ENCODE peak calls at places on chromosomes 3 and 15, in four cellular contexts. One of them, this sample, is unnamed.
A peak's percentile ranks its signal among the peaks of the same experiment; 100 is the strongest.

GRCh38 chr3:72154391-72155300 is 369.7 kb upstream of the PROK2 start:
- DNase-seq in K562: no peak
- DNase-seq in H1: no peak
- DNase-seq in HepG2: no peak
- DNase-seq in this sample: no peak

GRCh38 chr3:35857004-35857403 is 217.7 kb downstream of the ARPP21 start:
- DNase-seq in H1: no peak
- DNase-seq in K562: no peak
- DNase-seq in HepG2: no peak
- DNase-seq in this sample: no peak

GRCh38 chr3:63961891-63962290 is 49.7 kb upstream of the SCAANT1 start:
- DNase-seq in K562: peak; percentile 48
- DNase-seq in HepG2: peak; percentile 52
- DNase-seq in H1: no peak
- DNase-seq in this sample: peak; percentile 40

GRCh38 chr3:69838217-69838616 is 99.0 kb downstream of the MITF start:
- DNase-seq in HepG2: no peak
- DNase-seq in H1: no peak
- DNase-seq in K562: no peak
- DNase-seq in this sample: no peak

GRCh38 chr15:41790756-41791546 is 16.7 kb downstream of the MAPKBP1 start:
- DNase-seq in K562: no peak
- DNase-seq in HepG2: peak; percentile 28
- DNase-seq in H1: no peak
- DNase-seq in this sample: no peak

GRCh38 chr3:154192225-154192624 is 71.0 kb downstream of the ARHGEF26 start:
- DNase-seq in H1: no peak
- DNase-seq in K562: no peak
- DNase-seq in HepG2: no peak
- DNase-seq in this sample: no peak

GRCh38 chr15:70196314-70197291 is 98.9 kb upstream of the TLE3 start:
- DNase-seq in K562: no peak
- DNase-seq in HepG2: peak; percentile 89
- DNase-seq in H1: peak; percentile 64
- DNase-seq in this sample: no peak

GRCh38 chr15:78177447-78177873 is 28.3 kb downstream of the IDH3A start:
- DNase-seq in H1: peak; percentile 36
- DNase-seq in HepG2: peak; percentile 30
- DNase-seq in K562: peak; percentile 72
- DNase-seq in this sample: peak; percentile 44

GRCh38 chr3:99895706-99896441 is 78.2 kb downstream of the CMSS1 start:
- DNase-seq in K562: no peak
- DNase-seq in HepG2: peak; percentile 82
- DNase-seq in H1: no peak
- DNase-seq in this sample: peak; percentile 48

DNA sequence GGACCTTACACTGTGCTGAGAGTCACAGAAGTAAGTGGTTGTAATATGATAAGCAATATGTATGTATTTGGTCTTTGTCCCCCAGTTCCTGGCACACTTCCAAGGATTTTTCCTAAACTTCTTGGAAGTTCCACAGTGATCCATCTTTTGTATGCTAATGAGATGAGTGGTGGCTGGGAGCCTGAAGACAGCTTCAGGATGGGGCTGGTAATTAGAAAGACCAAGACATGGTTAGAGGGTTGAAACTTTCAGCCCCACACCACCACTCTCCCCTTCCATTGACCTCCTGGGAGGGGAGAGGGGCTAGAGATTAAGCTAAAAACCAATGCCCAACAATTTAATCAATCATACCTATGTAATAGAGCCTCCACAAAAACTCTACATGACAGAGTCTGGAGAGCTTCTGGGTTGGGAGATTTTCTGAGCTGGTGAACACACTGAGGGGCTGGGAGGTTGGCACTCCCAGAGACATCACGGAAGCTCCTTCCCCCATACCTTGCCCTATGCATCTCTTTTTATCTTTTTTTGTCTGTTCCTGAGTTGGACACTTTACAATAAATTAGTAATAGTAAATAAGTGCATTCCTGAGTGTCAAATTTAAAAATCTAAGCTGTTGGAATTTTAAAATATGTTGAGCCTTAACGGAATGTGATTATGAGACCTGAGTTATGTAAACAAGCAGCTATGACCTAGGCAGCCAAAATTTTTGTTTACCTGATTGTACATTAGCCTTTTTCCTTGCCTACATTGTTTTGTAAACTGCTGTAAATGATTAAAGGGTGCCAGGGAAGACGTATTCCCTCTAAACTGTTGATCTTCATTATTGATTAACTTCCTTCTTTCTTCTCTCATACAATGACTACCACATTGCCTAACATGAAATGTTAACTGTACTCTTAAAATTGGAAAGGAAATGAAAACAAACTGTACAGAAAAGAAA is 24.3 kb downstream of the CD200R1L start:
- DNase-seq in K562: no peak
- DNase-seq in H1: no peak
- DNase-seq in HepG2: no peak
- DNase-seq in this sample: peak; percentile 66
- TF ChIP-seq PHF8 in K562: no peak
- TF ChIP-seq PHF8 in H1: no peak
- TF ChIP-seq PHF8 in HepG2: no peak
- TF ChIP-seq PHF8 in this sample: no peak

DNA sequence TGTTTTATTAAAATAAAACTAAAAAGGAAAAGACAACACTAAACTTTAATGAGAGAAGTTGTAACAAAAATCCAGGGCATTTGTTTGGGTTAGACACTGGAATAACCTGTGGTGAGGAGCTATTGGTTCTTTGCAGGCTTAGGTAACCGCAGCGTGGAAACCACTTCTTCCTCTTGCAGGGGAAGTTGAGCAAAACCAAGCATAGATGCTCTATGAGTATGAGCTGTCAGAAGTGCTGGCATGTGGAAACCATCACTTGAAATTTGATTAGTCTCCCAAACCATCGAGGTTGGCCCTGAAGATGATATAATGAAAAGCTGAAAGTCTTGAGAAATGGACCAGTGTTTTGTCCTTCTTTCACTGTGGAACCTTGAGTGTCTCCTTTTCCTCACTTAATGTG is 127.1 kb upstream of the RBMS3 start:
- DNase-seq in K562: no peak
- DNase-seq in H1: no peak
- DNase-seq in HepG2: no peak
- DNase-seq in this sample: no peak
- TF ChIP-seq JUN in K562: no peak
- TF ChIP-seq JUN in H1: no peak
- TF ChIP-seq JUN in HepG2: no peak
- TF ChIP-seq JUN in this sample: no peak

GRCh38 chr3:143118630-143119008 is 952 bp upstream of the CHST2 start:
- DNase-seq in HepG2: no peak
- DNase-seq in H1: no peak
- DNase-seq in K562: peak; percentile 25
- DNase-seq in this sample: no peak
- TF ChIP-seq PHF8 in HepG2: no peak
- TF ChIP-seq PHF8 in H1: no peak
- TF ChIP-seq PHF8 in K562: no peak
- TF ChIP-seq PHF8 in this sample: no peak

DNA sequence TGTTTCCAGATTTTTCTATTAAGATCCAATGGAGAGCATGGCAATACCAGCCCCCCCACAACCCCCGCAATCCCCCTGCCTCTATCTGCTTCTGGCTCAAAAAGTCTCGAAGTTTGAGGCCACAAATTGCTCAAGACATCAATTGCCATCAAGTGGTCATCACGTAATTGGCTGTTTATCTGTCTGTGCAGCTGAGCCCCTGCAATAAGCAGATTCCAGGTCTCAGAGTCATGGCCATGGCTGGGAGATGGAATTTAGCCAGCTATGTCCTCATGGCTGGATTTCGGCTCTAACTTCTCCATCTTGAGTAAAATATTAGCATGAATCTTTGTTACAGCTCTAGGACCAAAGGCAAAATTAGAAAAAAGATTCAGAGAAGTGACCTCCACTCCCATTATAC is 22.7 kb downstream of the SSUH2 start:
- DNase-seq in HepG2: no peak
- DNase-seq in K562: no peak
- DNase-seq in H1: no peak
- DNase-seq in this sample: no peak
- TF ChIP-seq JUN in HepG2: no peak
- TF ChIP-seq JUN in K562: no peak
- TF ChIP-seq JUN in H1: no peak
- TF ChIP-seq JUN in this sample: no peak

DNA sequence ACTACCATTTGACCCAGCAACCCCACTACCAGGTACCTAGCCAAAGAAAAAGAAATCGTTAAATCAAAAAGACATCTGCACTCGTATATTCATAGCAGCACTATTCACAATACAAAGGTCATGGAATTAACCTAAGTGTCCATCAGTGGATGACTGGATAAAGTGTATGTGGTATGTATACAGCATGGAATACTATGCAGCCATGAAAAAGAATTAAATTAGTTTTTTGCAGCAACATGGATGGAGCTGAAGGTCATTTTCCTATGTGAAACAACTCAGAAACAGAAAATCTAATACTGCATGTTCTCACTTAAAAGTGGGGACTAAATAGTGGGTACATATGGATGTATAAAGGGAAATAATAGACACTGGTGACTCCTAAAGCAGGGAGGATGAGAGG is 175.2 kb downstream of the ZIC4 start:
- DNase-seq in HepG2: no peak
- DNase-seq in H1: no peak
- DNase-seq in K562: no peak
- DNase-seq in this sample: no peak
- TF ChIP-seq PHF8 in HepG2: no peak
- TF ChIP-seq PHF8 in H1: no peak
- TF ChIP-seq PHF8 in K562: no peak
- TF ChIP-seq PHF8 in this sample: no peak

DNA sequence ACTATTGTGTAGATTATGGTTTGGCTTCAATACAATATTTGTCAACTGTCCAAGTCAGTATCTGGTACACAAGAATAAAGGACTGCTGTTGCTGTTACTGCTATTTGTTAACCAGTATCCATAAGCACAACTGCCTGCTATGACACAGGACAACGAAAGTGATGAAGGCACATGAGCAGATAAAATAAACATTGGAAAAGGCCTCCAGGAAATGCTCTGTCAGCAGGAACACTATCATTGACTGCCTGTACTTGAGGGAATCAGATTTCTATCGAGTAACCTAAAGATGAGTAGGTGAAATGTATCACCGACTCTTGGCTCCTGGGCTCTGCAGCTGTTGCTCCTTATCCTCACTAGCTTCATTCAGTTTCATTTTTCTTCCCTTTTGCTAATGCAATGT is 56.5 kb downstream of the FMN1 start:
- DNase-seq in H1: no peak
- DNase-seq in HepG2: no peak
- DNase-seq in K562: no peak
- DNase-seq in this sample: no peak
- TF ChIP-seq JUN in H1: no peak
- TF ChIP-seq JUN in HepG2: no peak
- TF ChIP-seq JUN in K562: no peak
- TF ChIP-seq JUN in this sample: no peak

This sample was measured in A549.